ENCODE peak calls at places on chromosome 17, in nine cellular contexts. One of them, this sample, is unnamed.

GRCh38 chr17:80981062-80981902 is 10.4 kb upstream of the CHMP6 start:
- DNase-seq in adipocyte: peak; percentile 59
- DNase-seq in PC-3: peak; percentile 25
- DNase-seq in IMR-90: no peak
- DNase-seq in GM23248: no peak
- DNase-seq in mammary epithelial cell: no peak
- DNase-seq in fibroblast of lung: no peak
- DNase-seq in K562: peak; percentile 82
- DNase-seq in neuronal stem cell: peak; percentile 65
- DNase-seq in this sample: peak; percentile 54

GRCh38 chr17:62587554-62587953 is 39.9 kb upstream of the MRC2 start:
- DNase-seq in adipocyte: no peak
- DNase-seq in fibroblast of lung: no peak
- DNase-seq in GM23248: no peak
- DNase-seq in neuronal stem cell: no peak
- DNase-seq in PC-3: no peak
- DNase-seq in mammary epithelial cell: no peak
- DNase-seq in K562: no peak
- DNase-seq in IMR-90: no peak
- DNase-seq in this sample: no peak

GRCh38 chr17:7133916-7134315 is 19.3 kb upstream of the ASGR2 start:
- DNase-seq in PC-3: no peak
- DNase-seq in neuronal stem cell: no peak
- DNase-seq in IMR-90: no peak
- DNase-seq in fibroblast of lung: no peak
- DNase-seq in K562: no peak
- DNase-seq in mammary epithelial cell: no peak
- DNase-seq in GM23248: no peak
- DNase-seq in adipocyte: no peak
- DNase-seq in this sample: no peak

GRCh38 chr17:35664685-35665084 is 66.8 kb upstream of the RASL10B start:
- DNase-seq in mammary epithelial cell: no peak
- DNase-seq in fibroblast of lung: no peak
- DNase-seq in adipocyte: no peak
- DNase-seq in GM23248: no peak
- DNase-seq in PC-3: no peak
- DNase-seq in IMR-90: no peak
- DNase-seq in K562: no peak
- DNase-seq in neuronal stem cell: no peak
- DNase-seq in this sample: no peak

GRCh38 chr17:71163121-71163812 is 957.6 kb upstream of the SOX9 start:
- DNase-seq in fibroblast of lung: peak; percentile 9
- DNase-seq in mammary epithelial cell: no peak
- DNase-seq in PC-3: peak; percentile 81
- DNase-seq in adipocyte: no peak
- DNase-seq in GM23248: no peak
- DNase-seq in K562: no peak
- DNase-seq in IMR-90: peak; percentile 41
- DNase-seq in neuronal stem cell: no peak
- DNase-seq in this sample: no peak

GRCh38 chr17:5418858-5419355 is 555 bp downstream of the NUP88 start:
- DNase-seq in PC-3: peak; percentile 41
- DNase-seq in IMR-90: peak; percentile 39
- DNase-seq in mammary epithelial cell: peak; percentile 77
- DNase-seq in GM23248: peak; percentile 69
- DNase-seq in fibroblast of lung: peak; percentile 41
- DNase-seq in neuronal stem cell: peak; percentile 20
- DNase-seq in adipocyte: peak; percentile 70
- DNase-seq in K562: no peak
- DNase-seq in this sample: peak; percentile 42

GRCh38 chr17:68576811-68577551 is 24.2 kb downstream of the FAM20A start:
- DNase-seq in adipocyte: peak; percentile 75
- DNase-seq in fibroblast of lung: peak; percentile 91
- DNase-seq in GM23248: peak; percentile 89
- DNase-seq in PC-3: no peak
- DNase-seq in K562: no peak
- DNase-seq in IMR-90: peak; percentile 25
- DNase-seq in neuronal stem cell: no peak
- DNase-seq in mammary epithelial cell: no peak
- DNase-seq in this sample: no peak

GRCh38 chr17:7717756-7718350 is 309 bp downstream of the DNAH2 start:
- DNase-seq in K562: no peak
- DNase-seq in PC-3: no peak
- DNase-seq in mammary epithelial cell: no peak
- DNase-seq in neuronal stem cell: no peak
- DNase-seq in IMR-90: no peak
- DNase-seq in adipocyte: peak; percentile 22
- DNase-seq in fibroblast of lung: peak; percentile 12
- DNase-seq in GM23248: peak; percentile 43
- DNase-seq in this sample: peak; percentile 35

GRCh38 chr17:31842416-31843381 is 16.3 kb downstream of the COPRS start:
- DNase-seq in K562: peak; percentile 78
- DNase-seq in GM23248: peak; percentile 80
- DNase-seq in neuronal stem cell: peak; percentile 83
- DNase-seq in adipocyte: peak; percentile 90
- DNase-seq in IMR-90: peak; percentile 77
- DNase-seq in PC-3: peak; percentile 64
- DNase-seq in mammary epithelial cell: no peak
- DNase-seq in fibroblast of lung: peak; percentile 82
- DNase-seq in this sample: peak; percentile 71

GRCh38 chr17:51079049-51079448 is 41.6 kb downstream of the SPAG9 start:
- DNase-seq in PC-3: peak; percentile 64
- DNase-seq in mammary epithelial cell: peak; percentile 25
- DNase-seq in fibroblast of lung: peak; percentile 69
- DNase-seq in IMR-90: peak; percentile 69
- DNase-seq in neuronal stem cell: no peak
- DNase-seq in GM23248: peak; percentile 64
- DNase-seq in K562: no peak
- DNase-seq in adipocyte: peak; percentile 26
- DNase-seq in this sample: no peak

GRCh38 chr17:229130-229944 is 47.9 kb upstream of the DOC2B start:
- DNase-seq in GM23248: no peak
- DNase-seq in neuronal stem cell: no peak
- DNase-seq in fibroblast of lung: no peak
- DNase-seq in mammary epithelial cell: no peak
- DNase-seq in PC-3: no peak
- DNase-seq in adipocyte: no peak
- DNase-seq in IMR-90: peak; percentile 1
- DNase-seq in K562: no peak
- DNase-seq in this sample: no peak

GRCh38 chr17:62689441-62690167 is 62.1 kb downstream of the MRC2 start:
- DNase-seq in PC-3: no peak
- DNase-seq in GM23248: no peak
- DNase-seq in neuronal stem cell: no peak
- DNase-seq in adipocyte: no peak
- DNase-seq in mammary epithelial cell: no peak
- DNase-seq in fibroblast of lung: no peak
- DNase-seq in IMR-90: no peak
- DNase-seq in K562: no peak
- DNase-seq in this sample: no peak

GRCh38 chr17:63082273-63082861 is 116.3 kb downstream of the TANC2 start:
- DNase-seq in PC-3: peak; percentile 58
- DNase-seq in mammary epithelial cell: peak; percentile 5
- DNase-seq in adipocyte: peak; percentile 73
- DNase-seq in neuronal stem cell: no peak
- DNase-seq in GM23248: peak; percentile 60
- DNase-seq in IMR-90: peak; percentile 58
- DNase-seq in K562: no peak
- DNase-seq in fibroblast of lung: peak; percentile 77
- DNase-seq in this sample: no peak

GRCh38 chr17:71632328-71632727 is 488.5 kb upstream of the SOX9 start:
- DNase-seq in IMR-90: peak; percentile 41
- DNase-seq in GM23248: peak; percentile 58
- DNase-seq in neuronal stem cell: no peak
- DNase-seq in PC-3: peak; percentile 94
- DNase-seq in K562: no peak
- DNase-seq in adipocyte: peak; percentile 31
- DNase-seq in fibroblast of lung: peak; percentile 30
- DNase-seq in mammary epithelial cell: peak; percentile 35
- DNase-seq in this sample: no peak

GRCh38 chr17:46001390-46002310 is 2.6 kb downstream of the STH start:
- DNase-seq in K562: no peak
- DNase-seq in neuronal stem cell: no peak
- DNase-seq in IMR-90: no peak
- DNase-seq in fibroblast of lung: no peak
- DNase-seq in PC-3: no peak
- DNase-seq in GM23248: no peak
- DNase-seq in adipocyte: no peak
- DNase-seq in mammary epithelial cell: no peak
- DNase-seq in this sample: no peak

GRCh38 chr17:74521701-74522201 is 9.5 kb downstream of the CD300LB start:
- DNase-seq in IMR-90: no peak
- DNase-seq in GM23248: no peak
- DNase-seq in fibroblast of lung: no peak
- DNase-seq in K562: no peak
- DNase-seq in neuronal stem cell: no peak
- DNase-seq in PC-3: no peak
- DNase-seq in mammary epithelial cell: no peak
- DNase-seq in adipocyte: no peak
- DNase-seq in this sample: no peak

GRCh38 chr17:379531-380200 is 27.1 kb upstream of the RPH3AL start:
- DNase-seq in GM23248: no peak
- DNase-seq in neuronal stem cell: no peak
- DNase-seq in adipocyte: no peak
- DNase-seq in fibroblast of lung: peak; percentile 15
- DNase-seq in mammary epithelial cell: peak; percentile 27
- DNase-seq in IMR-90: no peak
- DNase-seq in PC-3: no peak
- DNase-seq in K562: no peak
- DNase-seq in this sample: no peak

GRCh38 chr17:8188408-8188839 is 1.6 kb downstream of the BORCS6 start:
- DNase-seq in PC-3: no peak
- DNase-seq in neuronal stem cell: no peak
- DNase-seq in mammary epithelial cell: no peak
- DNase-seq in fibroblast of lung: no peak
- DNase-seq in IMR-90: no peak
- DNase-seq in adipocyte: no peak
- DNase-seq in GM23248: no peak
- DNase-seq in K562: no peak
- DNase-seq in this sample: peak; percentile 26

GRCh38 chr17:65370669-65371126 is 190.8 kb downstream of the AXIN2 start:
- DNase-seq in K562: no peak
- DNase-seq in fibroblast of lung: peak; percentile 24
- DNase-seq in GM23248: no peak
- DNase-seq in IMR-90: no peak
- DNase-seq in adipocyte: no peak
- DNase-seq in neuronal stem cell: no peak
- DNase-seq in PC-3: peak; percentile 83
- DNase-seq in mammary epithelial cell: no peak
- DNase-seq in this sample: peak; percentile 11

GRCh38 chr17:17913695-17914332 is 58.4 kb downstream of the TOM1L2 start:
- DNase-seq in mammary epithelial cell: peak; percentile 97
- DNase-seq in IMR-90: peak; percentile 90
- DNase-seq in K562: peak; percentile 75
- DNase-seq in fibroblast of lung: peak; percentile 87
- DNase-seq in neuronal stem cell: no peak
- DNase-seq in GM23248: peak; percentile 92
- DNase-seq in adipocyte: peak; percentile 89
- DNase-seq in PC-3: peak; percentile 96
- DNase-seq in this sample: peak; percentile 59

GRCh38 chr17:4945944-4946280 is 2.4 kb downstream of the PFN1 start:
- DNase-seq in K562: no peak
- DNase-seq in PC-3: no peak
- DNase-seq in adipocyte: peak; percentile 26
- DNase-seq in fibroblast of lung: no peak
- DNase-seq in neuronal stem cell: no peak
- DNase-seq in GM23248: peak; percentile 23
- DNase-seq in mammary epithelial cell: peak; percentile 21
- DNase-seq in IMR-90: no peak
- DNase-seq in this sample: no peak

GRCh38 chr17:9935408-9935807 is 30.3 kb upstream of the RCVRN start:
- DNase-seq in neuronal stem cell: no peak
- DNase-seq in GM23248: peak; percentile 45
- DNase-seq in mammary epithelial cell: no peak
- DNase-seq in K562: no peak
- DNase-seq in IMR-90: no peak
- DNase-seq in fibroblast of lung: peak; percentile 9
- DNase-seq in PC-3: no peak
- DNase-seq in adipocyte: peak; percentile 9
- DNase-seq in this sample: no peak

GRCh38 chr17:49730787-49731441 is 23.1 kb upstream of the SLC35B1 start:
- DNase-seq in PC-3: no peak
- DNase-seq in adipocyte: no peak
- DNase-seq in GM23248: no peak
- DNase-seq in neuronal stem cell: no peak
- DNase-seq in fibroblast of lung: no peak
- DNase-seq in K562: no peak
- DNase-seq in mammary epithelial cell: no peak
- DNase-seq in IMR-90: no peak
- DNase-seq in this sample: no peak
- H3K9ac ChIP-seq in PC-3: no peak overlapping the region
- H3K9ac ChIP-seq in adipocyte: no peak overlapping the region
- H3K9ac ChIP-seq in GM23248: no peak overlapping the region
- H3K9ac ChIP-seq in neuronal stem cell: no peak overlapping the region
- H3K9ac ChIP-seq in fibroblast of lung: no peak overlapping the region
- H3K9ac ChIP-seq in K562: no peak overlapping the region
- H3K9ac ChIP-seq in mammary epithelial cell: no peak overlapping the region
- H3K9ac ChIP-seq in IMR-90: no peak overlapping the region
- H3K9ac ChIP-seq in this sample: no peak overlapping the region

GRCh38 chr17:18980682-18981384 is 23.7 kb downstream of the FAM83G start:
- DNase-seq in K562: no peak
- DNase-seq in PC-3: no peak
- DNase-seq in mammary epithelial cell: no peak
- DNase-seq in IMR-90: peak; percentile 88
- DNase-seq in GM23248: peak; percentile 87
- DNase-seq in adipocyte: no peak
- DNase-seq in neuronal stem cell: no peak
- DNase-seq in fibroblast of lung: no peak
- DNase-seq in this sample: no peak
- H3K4me1 ChIP-seq in K562: peaks cover 36% of the 10 kb centered on the region
- H3K4me1 ChIP-seq in PC-3: peaks cover 17% of the 10 kb centered on the region
- H3K4me1 ChIP-seq in mammary epithelial cell: peaks cover 18% of the 10 kb centered on the region
- H3K4me1 ChIP-seq in IMR-90: peaks cover 19% of the 10 kb centered on the region
- H3K4me1 ChIP-seq in GM23248: peaks cover 14% of the 10 kb centered on the region
- H3K4me1 ChIP-seq in adipocyte: peaks cover 11% of the 10 kb centered on the region
- H3K4me1 ChIP-seq in neuronal stem cell: peaks cover 26% of the 10 kb centered on the region
- H3K4me1 ChIP-seq in fibroblast of lung: peaks cover 20% of the 10 kb centered on the region
- H3K4me1 ChIP-seq in this sample: no peaks in the 10 kb centered on the region

GRCh38 chr17:83145831-83146230 is 66.4 kb downstream of the METRNL start:
- DNase-seq in K562: no peak
- DNase-seq in mammary epithelial cell: no peak
- DNase-seq in adipocyte: no peak
- DNase-seq in PC-3: no peak
- DNase-seq in neuronal stem cell: no peak
- DNase-seq in GM23248: no peak
- DNase-seq in IMR-90: no peak
- DNase-seq in fibroblast of lung: no peak
- DNase-seq in this sample: no peak
- H3K9ac ChIP-seq in K562: no peak overlapping the region
- H3K9ac ChIP-seq in mammary epithelial cell: no peak overlapping the region
- H3K9ac ChIP-seq in adipocyte: no peak overlapping the region
- H3K9ac ChIP-seq in PC-3: no peak overlapping the region
- H3K9ac ChIP-seq in neuronal stem cell: no peak overlapping the region
- H3K9ac ChIP-seq in GM23248: no peak overlapping the region
- H3K9ac ChIP-seq in IMR-90: no peak overlapping the region
- H3K9ac ChIP-seq in fibroblast of lung: no peak overlapping the region
- H3K9ac ChIP-seq in this sample: no peak overlapping the region

DNA sequence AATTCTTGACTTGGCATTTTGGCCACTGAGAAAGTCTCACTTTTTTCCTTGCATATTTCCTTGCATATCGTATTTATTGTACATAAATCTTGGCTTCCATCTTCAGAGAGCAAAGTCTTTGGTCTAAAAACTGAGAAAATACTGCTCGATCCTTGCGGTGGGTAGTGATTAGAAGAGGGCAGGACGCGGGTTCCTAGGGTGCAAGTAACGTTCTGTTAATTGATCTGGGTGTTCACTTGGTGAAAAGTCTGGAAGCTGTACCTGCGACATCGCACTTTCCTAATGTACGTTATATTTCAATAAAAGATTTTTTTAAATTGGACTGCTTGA is 758 bp upstream of the UBALD2 start:
- DNase-seq in IMR-90: no peak
- DNase-seq in mammary epithelial cell: no peak
- DNase-seq in K562: no peak
- DNase-seq in PC-3: no peak
- DNase-seq in neuronal stem cell: no peak
- DNase-seq in GM23248: no peak
- DNase-seq in fibroblast of lung: no peak
- DNase-seq in adipocyte: no peak
- DNase-seq in this sample: no peak
- H3K4me1 ChIP-seq in IMR-90: peaks cover 10% of the 10 kb centered on the region
- H3K4me1 ChIP-seq in mammary epithelial cell: peaks cover 57% of the 10 kb centered on the region
- H3K4me1 ChIP-seq in K562: peaks cover 31% of the 10 kb centered on the region
- H3K4me1 ChIP-seq in PC-3: peaks cover 51% of the 10 kb centered on the region
- H3K4me1 ChIP-seq in neuronal stem cell: peaks cover 17% of the 10 kb centered on the region
- H3K4me1 ChIP-seq in GM23248: peaks cover 22% of the 10 kb centered on the region
- H3K4me1 ChIP-seq in fibroblast of lung: peaks cover 14% of the 10 kb centered on the region
- H3K4me1 ChIP-seq in adipocyte: peaks cover 45% of the 10 kb centered on the region
- H3K4me1 ChIP-seq in this sample: peaks cover 50% of the 10 kb centered on the region